ENCODE peak calls at places on chromosome 1, in seven cellular contexts. E is IMR-90, N is uterus, W is pancreas, U is astrocyte of the cerebellum, Z is breast epithelium, A is NT2/D1. B is an unnamed sample.

GRCh38 chr1:191757003-191757402 is 401.3 kb upstream of the RGS18 start:
- DNase-seq in E (peak; percentile 54), N (no peak), W (no peak), U (peak; percentile 15), Z (no peak), A (no peak), B (no peak)

GRCh38 chr1:7572654-7573152 is 198.4 kb upstream of the VAMP3 start:
- DNase-seq in E (no peak), N (no peak), W (peak; percentile 66), U (no peak), Z (no peak), A (no peak), B (no peak)

GRCh38 chr1:92822907-92823306 is 8.9 kb upstream of the RPL5 start:
- DNase-seq in E (peak; percentile 86), N (no peak), W (no peak), U (no peak), Z (no peak), A (no peak), B (no peak)

GRCh38 chr1:43414634-43415223 is 25.0 kb downstream of the SZT2 start:
- DNase-seq in E (peak; percentile 52), N (no peak), W (no peak), U (peak; percentile 18), Z (no peak), A (peak; percentile 70), B (no peak)

GRCh38 chr1:246302671-246303317 is 204.3 kb downstream of the SMYD3 start:
- DNase-seq in E (peak; percentile 61), N (no peak), W (no peak), U (no peak), Z (no peak), A (no peak), B (no peak)

GRCh38 chr1:150971583-150972416 is 2.8 kb downstream of the CERS2 start:
- DNase-seq in E (no peak), N (no peak), W (no peak), U (no peak), Z (no peak), A (no peak), B (no peak)

GRCh38 chr1:175874081-175874480 is 130.7 kb upstream of the TNR start:
- DNase-seq in E (no peak), N (no peak), W (no peak), U (no peak), Z (no peak), A (no peak), B (no peak)

GRCh38 chr1:239511865-239512264 is 125.5 kb downstream of the CHRM3 start:
- DNase-seq in E (no peak), N (no peak), W (no peak), U (no peak), Z (no peak), A (no peak), B (no peak)

GRCh38 chr1:160366731-160367515 is at the start of gene NHLH1:
- DNase-seq in E (no peak), N (no peak), W (no peak), U (no peak), Z (no peak), A (no peak), B (no peak)

GRCh38 chr1:93302078-93302477 is 43.6 kb upstream of the DR1 start:
- DNase-seq in E (no peak), N (no peak), W (no peak), U (no peak), Z (no peak), A (no peak), B (no peak)

GRCh38 chr1:27297903-27298302 is 24.1 kb upstream of the TMEM222 start:
- DNase-seq in E (no peak), N (no peak), W (no peak), U (no peak), Z (no peak), A (no peak), B (no peak)

GRCh38 chr1:44084998-44085675 is 33.5 kb upstream of the KLF17 start:
- DNase-seq in E (peak; percentile 83), N (no peak), W (no peak), U (peak; percentile 43), Z (no peak), A (no peak), B (no peak)

GRCh38 chr1:26772687-26773086 is 15.1 kb upstream of the PIGV start:
- DNase-seq in E (peak; percentile 99), N (no peak), W (no peak), U (peak; percentile 91), Z (no peak), A (no peak), B (no peak)

GRCh38 chr1:207805841-207806421 is 54.1 kb downstream of the CD46 start:
- DNase-seq in E (peak; percentile 98), N (peak; percentile 79), W (no peak), U (peak; percentile 64), Z (no peak), A (no peak), B (no peak)

GRCh38 chr1:59477286-59477685 is 180.4 kb downstream of the FGGY start:
- DNase-seq in E (peak; percentile 49), N (no peak), W (no peak), U (peak; percentile 67), Z (no peak), A (no peak), B (no peak)

GRCh38 chr1:152777510-152778137 is 2.7 kb downstream of the LCE1F start:
- DNase-seq in E (no peak), N (no peak), W (no peak), U (no peak), Z (no peak), A (peak; percentile 63), B (no peak)

GRCh38 chr1:96508226-96508625 is 213.4 kb upstream of the PTBP2 start:
- DNase-seq in E (no peak), N (no peak), W (no peak), U (no peak), Z (no peak), A (no peak), B (no peak)

GRCh38 chr1:119935373-119935772 is 39.1 kb upstream of the ADAM30 start:
- DNase-seq in E (no peak), N (no peak), W (no peak), U (no peak), Z (no peak), A (no peak), B (no peak)

GRCh38 chr1:200468264-200469001 is 58.6 kb upstream of the ZNF281 start:
- DNase-seq in E (peak; percentile 30), N (no peak), W (no peak), U (no peak), Z (no peak), A (no peak), B (no peak)

GRCh38 chr1:85818371-85818770 is 110.1 kb upstream of the ZNHIT6 start:
- DNase-seq in E (peak; percentile 79), N (no peak), W (no peak), U (no peak), Z (no peak), A (no peak), B (no peak)

GRCh38 chr1:29639741-29640427 is 403.6 kb downstream of the PTPRU start:
- DNase-seq in E (peak; percentile 67), N (no peak), W (no peak), U (peak; percentile 76), Z (peak; percentile 45), A (no peak), B (no peak)

GRCh38 chr1:200409203-200409760 is 554 bp downstream of the ZNF281 start:
- DNase-seq in E (peak; percentile 33), N (peak; percentile 24), W (peak; percentile 80), U (no peak), Z (no peak), A (no peak), B (no peak)

GRCh38 chr1:150549496-150550221 is 451 bp downstream of the ADAMTSL4 start:
- DNase-seq in E (no peak), N (peak; percentile 63), W (peak; percentile 79), U (no peak), Z (peak; percentile 63), A (no peak), B (no peak)

GRCh38 chr1:68464891-68465290 is 15.1 kb upstream of the RPE65 start:
- DNase-seq in E (no peak), N (no peak), W (no peak), U (no peak), Z (no peak), A (peak; percentile 56), B (no peak)

GRCh38 chr1:63593887-63594617 is 841 bp downstream of the PGM1 start:
- DNase-seq in E (peak; percentile 33), N (peak; percentile 46), W (peak; percentile 91), U (no peak), Z (peak; percentile 68), A (no peak), B (peak; percentile 7)

GRCh38 chr1:64013395-64013794 is 190.0 kb upstream of the UBE2U start:
- DNase-seq in E (no peak), N (no peak), W (no peak), U (no peak), Z (no peak), A (no peak), B (no peak)

GRCh38 chr1:240999826-241000225 is 357.2 kb downstream of the RGS7 start:
- DNase-seq in E (no peak), N (no peak), W (no peak), U (no peak), Z (no peak), A (no peak), B (no peak)

GRCh38 chr1:198636391-198636790 is 2.4 kb upstream of the PTPRC start:
- DNase-seq in E (no peak), N (no peak), W (no peak), U (no peak), Z (no peak), A (no peak), B (no peak)
- H3K4me3 ChIP-seq in E (no peak overlapping the region), N (no peak overlapping the region), W (no peak overlapping the region), U (no peak overlapping the region), Z (no peak overlapping the region), A (no peak overlapping the region), B (no peak overlapping the region)

DNA sequence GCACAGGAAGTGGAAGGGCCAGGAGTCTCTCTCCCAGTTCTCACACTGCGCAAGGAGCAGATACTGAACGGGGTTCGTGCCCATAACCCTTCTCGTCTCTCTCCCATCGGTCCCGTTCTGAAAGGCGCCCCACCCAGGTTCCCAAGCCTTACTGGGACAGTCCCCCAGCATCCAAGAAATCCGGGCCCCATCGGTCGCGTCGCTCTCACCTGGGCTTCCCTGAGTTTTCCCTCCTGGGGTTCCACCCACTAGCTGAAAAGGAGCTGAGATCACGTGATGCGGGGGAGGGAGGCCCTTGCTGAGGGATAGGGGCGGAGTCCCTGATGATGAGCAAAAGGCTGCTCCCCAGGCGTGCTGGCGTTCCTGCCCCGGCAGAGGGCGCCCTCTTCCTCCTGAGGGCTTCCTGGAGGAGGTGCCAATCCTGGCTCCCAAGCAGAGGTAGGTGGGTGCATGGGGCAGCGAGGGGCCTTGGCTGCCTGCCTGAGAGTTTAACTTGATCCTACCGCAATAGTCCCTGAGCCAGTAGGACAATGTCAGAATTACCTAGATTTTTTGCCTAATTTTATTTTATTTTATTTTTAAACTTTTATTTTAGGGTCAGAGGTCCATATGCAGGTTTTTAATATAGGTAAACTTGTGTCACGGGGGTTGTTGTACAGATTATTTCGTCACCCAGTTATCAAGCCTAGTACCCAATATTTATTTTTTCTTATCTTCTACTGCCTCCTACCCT is at the start of gene SPOCD1:
- DNase-seq in E (peak; percentile 76), N (peak; percentile 36), W (peak; percentile 81), U (no peak), Z (no peak), A (peak; percentile 98), B (peak; percentile 40)
- H3K4me3 ChIP-seq in E (peak within 1 kb of the TSS; percentile 26), N (no peak within 1 kb of the TSS), W (no peak within 1 kb of the TSS), U (no peak within 1 kb of the TSS), Z (no peak within 1 kb of the TSS), A (peak within 1 kb of the TSS; percentile 22), B (peak within 1 kb of the TSS; percentile 31)

GRCh38 chr1:50422675-50422945 is 633 bp downstream of the DMRTA2 start:
- DNase-seq in E (no peak), N (no peak), W (no peak), U (no peak), Z (no peak), A (no peak), B (no peak)
- H3K4me3 ChIP-seq in E (no peak overlapping the region), N (no peak overlapping the region), W (no peak overlapping the region), U (no peak overlapping the region), Z (peak overlapping the region; percentile 56), A (peak overlapping the region; percentile 39), B (peak overlapping the region; percentile 65)

GRCh38 chr1:41738475-41738874 is 180.2 kb downstream of the HIVEP3 start:
- DNase-seq in E (peak; percentile 54), N (no peak), W (no peak), U (no peak), Z (no peak), A (no peak), B (no peak)
- H3K4me3 ChIP-seq in E (no peak overlapping the region), N (no peak overlapping the region), W (no peak overlapping the region), U (no peak overlapping the region), Z (peak overlapping the region; percentile 57), A (no peak overlapping the region), B (peak overlapping the region; percentile 21)